ENCODE peak calls at places on chromosomes 3 and 15, in eight cellular contexts. S, L, P, J, H, C, R and Z are unnamed samples.

GRCh38 chr15:73926191-73927002 is at the start of gene LOXL1:
- DNase-seq in R (peak; percentile 89), S (no peak), J (peak; percentile 53), P (peak; percentile 71), L (peak; percentile 48), H (peak; percentile 78), C (peak; percentile 92), Z (no peak)

GRCh38 chr3:197427013-197427412 is 128.6 kb upstream of the DLG1 start:
- DNase-seq in P (no peak), S (no peak), J (no peak), R (no peak), C (peak; percentile 81), H (no peak), L (no peak), Z (no peak)

GRCh38 chr15:40368701-40369473 is 10.9 kb downstream of the DISP2 start:
- DNase-seq in J (no peak), H (no peak), P (no peak), R (no peak), L (no peak), C (no peak), S (no peak), Z (no peak)

GRCh38 chr3:80451393-80451792 is 683.6 kb upstream of the ROBO1 start:
- DNase-seq in C (no peak), P (no peak), S (no peak), H (no peak), R (no peak), L (no peak), J (no peak), Z (no peak)

GRCh38 chr15:76285241-76285825 is 25.9 kb downstream of the ETFA start:
- DNase-seq in L (no peak), H (no peak), S (no peak), C (peak; percentile 8), J (no peak), P (peak; percentile 56), R (no peak), Z (no peak)

GRCh38 chr3:44942202-44942921 is 33.6 kb downstream of the ZDHHC3 start:
- DNase-seq in S (no peak), L (no peak), P (no peak), R (peak; percentile 70), J (no peak), H (no peak), C (peak; percentile 74), Z (no peak)

GRCh38 chr3:176274161-176274560 is 923.1 kb downstream of the TBL1XR1 start:
- DNase-seq in P (no peak), R (no peak), H (no peak), S (no peak), C (no peak), J (no peak), L (no peak), Z (no peak)

GRCh38 chr3:133037440-133037839 is 751 bp upstream of the TMEM108 start:
- DNase-seq in S (no peak), P (no peak), J (no peak), R (no peak), L (no peak), C (no peak), H (peak; percentile 8), Z (no peak)

GRCh38 chr15:66936115-66936863 is 129.1 kb upstream of the SMAD3 start:
- DNase-seq in S (no peak), L (no peak), H (peak; percentile 10), R (no peak), J (peak; percentile 35), C (no peak), P (peak; percentile 38), Z (no peak)

GRCh38 chr3:65855370-65856100 is 183.2 kb downstream of the MAGI1 start:
- DNase-seq in L (no peak), R (no peak), S (no peak), C (peak; percentile 68), J (no peak), P (no peak), H (no peak), Z (peak; percentile 35)

GRCh38 chr15:70726753-70727152 is 36.6 kb downstream of the UACA start:
- DNase-seq in C (peak; percentile 68), J (no peak), P (no peak), L (no peak), S (no peak), H (no peak), R (no peak), Z (no peak)